ENCODE peak calls at places on chromosomes 2 and 18, in four cellular contexts. U, K, I and F are unnamed samples.

GRCh38 chr2:117055499-117056375 is 758.8 kb upstream of the DDX18 start:
- DNase-seq in U (no peak), K (no peak), I (no peak), F (no peak)

GRCh38 chr18:39359636-39360035 is 1794.0 kb upstream of the CELF4 start:
- DNase-seq in U (no peak), K (no peak), I (no peak), F (no peak)

GRCh38 chr2:172234716-172235661 is 132.3 kb upstream of the DLX2 start:
- DNase-seq in U (peak; percentile 92), K (no peak), I (peak; percentile 89), F (peak; percentile 99)

GRCh38 chr2:228469721-228470120 is 288.2 kb upstream of the SPHKAP start:
- DNase-seq in U (no peak), K (peak; percentile 20), I (no peak), F (no peak)

GRCh38 chr2:80292474-80292873 is 12.1 kb downstream of the LRRTM1 start:
- DNase-seq in U (peak; percentile 1), K (no peak), I (no peak), F (no peak)

GRCh38 chr2:20362701-20363435 is 12.2 kb upstream of the PUM2 start:
- DNase-seq in U (no peak), K (no peak), I (no peak), F (no peak)

GRCh38 chr18:24491882-24492281 is 31.4 kb downstream of the HRH4 start:
- DNase-seq in U (peak; percentile 57), K (peak; percentile 49), I (no peak), F (peak; percentile 46)

GRCh38 chr18:65206551-65207260 is 544.1 kb upstream of the CDH7 start:
- DNase-seq in U (no peak), K (peak; percentile 63), I (no peak), F (no peak)

GRCh38 chr18:77052656-77053309 is 79.8 kb downstream of the MBP start:
- DNase-seq in U (no peak), K (peak; percentile 97), I (no peak), F (no peak)

GRCh38 chr2:133264951-133265949 is 303.0 kb downstream of the NCKAP5 start:
- DNase-seq in U (peak; percentile 57), K (no peak), I (peak; percentile 46), F (no peak)

GRCh38 chr2:67954125-67954748 is 108.6 kb downstream of the C1D start:
- DNase-seq in U (peak; percentile 99), K (no peak), I (peak; percentile 97), F (peak; percentile 25)

GRCh38 chr18:54360406-54360805 is 2.7 kb downstream of the C18orf54 start:
- DNase-seq in U (no peak), K (no peak), I (no peak), F (no peak)

GRCh38 chr2:168035458-168035857 is 211.9 kb downstream of the STK39 start:
- DNase-seq in U (no peak), K (no peak), I (no peak), F (no peak)

GRCh38 chr2:164560181-164560792 is 61.0 kb downstream of the GRB14 start:
- DNase-seq in U (peak; percentile 18), K (peak; percentile 67), I (peak; percentile 26), F (no peak)

GRCh38 chr2:232363784-232364615 is 14.6 kb upstream of the ALPP start:
- DNase-seq in U (no peak), K (peak; percentile 44), I (no peak), F (no peak)

GRCh38 chr2:17181051-17181450 is 337.2 kb downstream of the RAD51AP2 start:
- DNase-seq in U (no peak), K (no peak), I (no peak), F (no peak)